ENCODE peak calls at places on chromosomes 4 and X, in six cellular contexts. T is IMR-90, M is cardiac muscle cell, G is heart left ventricle, K is A549, Q is AG10803. V is an unnamed sample.

GRCh38 chr4:522438-522837 is 23.4 kb downstream of the PIGG start:
- DNase-seq in T (no peak), M (no peak), G (no peak), K (no peak), Q (no peak), V (no peak)

GRCh38 chr4:41963105-41963504 is 18.5 kb upstream of the DCAF4L1 start:
- DNase-seq in T (peak), M (peak), G (no peak), K (no peak), Q (peak), V (no peak)

GRCh38 chrX:28802625-28803024 is 215.4 kb downstream of the IL1RAPL1 start:
- DNase-seq in T (no peak), M (no peak), G (no peak), K (no peak), Q (no peak), V (no peak)

GRCh38 chrX:74291577-74291963 is 12.4 kb upstream of the ZCCHC13 start:
- DNase-seq in T (no peak), M (no peak), G (no peak), K (no peak), Q (no peak), V (no peak)

GRCh38 chr4:20028694-20029093 is 223.0 kb upstream of the SLIT2 start:
- DNase-seq in T (peak), M (no peak), G (no peak), K (no peak), Q (no peak), V (no peak)

GRCh38 chrX:22273714-22274317 is 1.1 kb downstream of the CBLL2 start:
- DNase-seq in T (no peak), M (no peak), G (no peak), K (no peak), Q (no peak), V (no peak)

GRCh38 chr4:31007858-31008257 is 287.7 kb downstream of the PCDH7 start:
- DNase-seq in T (no peak), M (no peak), G (no peak), K (no peak), Q (no peak), V (no peak)

GRCh38 chr4:48578132-48578964 is 88.3 kb downstream of the ZAR1 start:
- DNase-seq in T (peak), M (peak), G (peak), K (peak), Q (peak), V (peak)

GRCh38 chrX:10032147-10032546 is 65.0 kb downstream of the CLDN34 start:
- DNase-seq in T (no peak), M (no peak), G (no peak), K (no peak), Q (no peak), V (no peak)

GRCh38 chr4:126748736-126749135 is 884.0 kb upstream of the INTU start:
- DNase-seq in T (peak), M (no peak), G (no peak), K (no peak), Q (peak), V (no peak)

GRCh38 chr4:184983660-184984356 is 34.5 kb upstream of the HELT start:
- DNase-seq in T (peak), M (peak), G (peak), K (peak), Q (peak), V (peak)

GRCh38 chr4:60366661-60367060 is 833.5 kb upstream of the ADGRL3 start:
- DNase-seq in T (no peak), M (no peak), G (no peak), K (no peak), Q (no peak), V (no peak)

GRCh38 chr4:8088966-8089491 is 69.6 kb downstream of the ABLIM2 start:
- DNase-seq in T (no peak), M (no peak), G (no peak), K (no peak), Q (no peak), V (no peak)

GRCh38 chrX:86148024-86148511 is at the start of gene DACH2:
- DNase-seq in T (peak), M (peak), G (peak), K (peak), Q (peak), V (peak)
- H3K4me3 ChIP-seq in T (peak), M (peak), G (peak), K (peak), Q (peak), V (peak)

GRCh38 chr4:39621582-39621981 is 17.1 kb downstream of the SMIM14 start:
- DNase-seq in T (peak), M (peak), G (no peak), K (no peak), Q (peak), V (peak)
- H3K4me3 ChIP-seq in T (no peak), M (no peak), G (no peak), K (peak), Q (no peak), V (no peak)

DNA sequence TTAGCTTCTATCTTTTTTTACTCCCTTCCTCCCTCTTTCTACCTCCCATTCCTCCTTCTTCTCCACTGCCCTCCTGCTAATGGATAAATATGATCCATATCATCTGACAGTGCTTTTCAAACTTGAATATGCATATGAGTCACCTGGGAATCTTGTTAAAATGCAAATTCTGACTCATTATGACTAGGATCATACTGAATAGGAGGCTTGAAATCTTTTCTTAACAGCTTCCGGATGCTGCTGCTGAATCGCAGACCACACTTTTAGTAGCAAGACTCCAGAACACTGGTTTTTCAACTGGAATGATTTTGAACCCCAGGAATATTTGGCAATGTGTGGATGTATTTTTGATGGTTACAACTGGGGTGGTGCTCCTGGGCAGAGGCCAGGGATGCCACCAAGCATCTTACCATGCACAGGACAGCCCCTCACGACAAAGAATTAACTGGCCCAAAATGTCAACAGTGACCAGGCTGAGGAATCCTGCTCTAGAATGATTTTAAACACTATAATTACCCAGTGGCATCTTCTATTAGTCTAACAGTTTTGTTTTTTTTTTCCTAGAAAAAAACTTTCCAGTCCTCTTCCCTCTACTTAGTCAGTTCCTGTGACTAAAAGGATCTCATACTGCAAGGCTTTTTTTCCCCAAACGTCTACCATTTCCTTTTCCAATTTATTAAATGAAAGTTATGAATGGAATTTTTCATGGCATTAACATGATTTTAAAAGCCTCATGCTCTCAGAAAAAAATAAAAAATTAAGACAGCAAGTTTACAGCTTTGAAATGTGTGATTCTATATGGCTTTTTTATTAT is 10.6 kb upstream of the PYURF start:
- DNase-seq in T (peak), M (no peak), G (no peak), K (no peak), Q (peak), V (no peak)
- H3K4me3 ChIP-seq in T (no peak), M (no peak), G (no peak), K (no peak), Q (peak), V (no peak)

GRCh38 chrX:143634701-143635442 is 1.0 kb downstream of the SLITRK4 start:
- DNase-seq in T (no peak), M (peak), G (no peak), K (no peak), Q (no peak), V (no peak)
- H3K4me3 ChIP-seq in T (no peak), M (peak), G (peak), K (peak), Q (no peak), V (peak)

GRCh38 chr4:93947318-93947717 is 118.8 kb downstream of the ATOH1 start:
- DNase-seq in T (no peak), M (no peak), G (no peak), K (no peak), Q (no peak), V (no peak)
- H3K4me3 ChIP-seq in T (no peak), M (no peak), G (no peak), K (no peak), Q (no peak), V (no peak)

GRCh38 chrX:132411310-132411977 is 77.4 kb downstream of the MBNL3 start:
- DNase-seq in T (no peak), M (no peak), G (no peak), K (no peak), Q (no peak), V (no peak)
- H3K4me3 ChIP-seq in T (no peak), M (no peak), G (no peak), K (no peak), Q (no peak), V (no peak)

V was measured in stomach.